ENCODE peak calls at places on chromosome 10, in eight cellular contexts. E, R, G, W, J, M, I and S are unnamed samples.

GRCh38 chr10:125189162-125189561 is 28.8 kb upstream of the CTBP2 start:
- DNase-seq in I (no peak), G (no peak), M (no peak), R (no peak), W (no peak), E (no peak), J (no peak), S (no peak)

GRCh38 chr10:102322914-102323313 is 72.6 kb upstream of the NFKB2 start:
- DNase-seq in E (no peak), M (no peak), J (no peak), W (no peak), G (peak; percentile 48), I (no peak), R (no peak), S (no peak)

GRCh38 chr10:11612004-11613001 is 853 bp upstream of the USP6NL start:
- DNase-seq in G (no peak), I (no peak), E (peak; percentile 4), J (no peak), W (no peak), R (no peak), M (no peak), S (no peak)

GRCh38 chr10:78365711-78366110 is 332.0 kb downstream of the RPS24 start:
- DNase-seq in E (no peak), W (no peak), G (no peak), M (no peak), R (no peak), J (no peak), I (no peak), S (no peak)

GRCh38 chr10:76559889-76560215 is 1077.8 kb downstream of the KCNMA1 start:
- DNase-seq in M (no peak), J (no peak), I (no peak), G (peak; percentile 34), W (no peak), E (no peak), R (no peak), S (no peak)

GRCh38 chr10:32179836-32180235 is 123.6 kb upstream of the KIF5B start:
- DNase-seq in I (no peak), E (no peak), G (peak; percentile 35), W (no peak), R (no peak), M (no peak), J (no peak), S (no peak)

GRCh38 chr10:57979986-57980385 is 287.7 kb downstream of the IPMK start:
- DNase-seq in J (no peak), W (no peak), G (no peak), E (peak; percentile 19), R (no peak), I (no peak), M (no peak), S (no peak)

GRCh38 chr10:112258407-112258806 is 24.8 kb upstream of the TECTB start:
- DNase-seq in I (no peak), R (no peak), E (no peak), G (no peak), W (no peak), M (no peak), J (no peak), S (no peak)

GRCh38 chr10:101588879-101589278 is 758 bp downstream of the DPCD start:
- DNase-seq in I (no peak), M (no peak), G (peak; percentile 24), R (no peak), W (no peak), J (no peak), E (peak; percentile 59), S (no peak)

GRCh38 chr10:106857213-106857612 is 307.3 kb downstream of the SORCS1 start:
- DNase-seq in R (no peak), J (no peak), I (no peak), M (no peak), G (no peak), W (no peak), E (no peak), S (no peak)

GRCh38 chr10:76643465-76643864 is 994.1 kb downstream of the KCNMA1 start:
- DNase-seq in E (no peak), I (no peak), G (no peak), J (no peak), R (no peak), W (peak; percentile 29), M (peak; percentile 57), S (no peak)

GRCh38 chr10:52923520-52923919 is 150.9 kb upstream of the MBL2 start:
- DNase-seq in W (no peak), E (no peak), G (no peak), J (no peak), R (no peak), M (no peak), I (no peak), S (no peak)

GRCh38 chr10:21873198-21873597 is 130.3 kb downstream of the DNAJC1 start:
- DNase-seq in J (no peak), W (no peak), R (no peak), I (no peak), E (no peak), G (no peak), M (no peak), S (no peak)

GRCh38 chr10:50928190-50928552 is 42.7 kb upstream of the A1CF start:
- DNase-seq in M (no peak), I (no peak), R (no peak), G (no peak), W (no peak), E (no peak), J (no peak), S (no peak)

GRCh38 chr10:62264126-62264525 is 4.5 kb downstream of the RTKN2 start:
- DNase-seq in W (no peak), R (peak; percentile 17), M (no peak), I (no peak), J (no peak), E (no peak), G (no peak), S (no peak)

GRCh38 chr10:124273141-124273540 is 145.6 kb downstream of the OAT start:
- DNase-seq in E (no peak), J (no peak), I (no peak), G (no peak), R (no peak), M (no peak), W (no peak), S (no peak)

GRCh38 chr10:132187421-132188138 is 832 bp downstream of the DPYSL4 start:
- DNase-seq in G (no peak), W (no peak), J (peak; percentile 63), I (no peak), M (no peak), E (no peak), R (no peak), S (no peak)

GRCh38 chr10:43852141-43852540 is 203.5 kb upstream of the ZNF32 start:
- DNase-seq in W (no peak), J (no peak), I (no peak), M (no peak), R (no peak), G (no peak), E (no peak), S (no peak)

GRCh38 chr10:128080641-128081040 is 45.6 kb downstream of the MKI67 start:
- DNase-seq in J (no peak), G (no peak), M (no peak), I (no peak), W (no peak), R (no peak), E (no peak), S (no peak)

GRCh38 chr10:100621360-100622205 is 85.8 kb downstream of the HIF1AN start:
- DNase-seq in M (no peak), E (no peak), I (no peak), W (no peak), R (no peak), J (no peak), G (peak; percentile 20), S (no peak)

GRCh38 chr10:1123972-1124371 is 67.8 kb downstream of the WDR37 start:
- DNase-seq in J (no peak), E (no peak), G (no peak), W (no peak), R (no peak), I (no peak), M (no peak), S (no peak)

GRCh38 chr10:126259883-126260282 is 128.4 kb downstream of the ADAM12 start:
- DNase-seq in G (no peak), W (no peak), J (no peak), E (peak; percentile 32), M (no peak), I (no peak), R (no peak), S (no peak)

GRCh38 chr10:26391701-26392695 is 46.1 kb upstream of the APBB1IP start:
- DNase-seq in E (no peak), M (peak; percentile 43), J (peak; percentile 25), I (no peak), W (peak; percentile 15), R (no peak), G (no peak), S (no peak)

GRCh38 chr10:29955308-29955935 is 104.0 kb downstream of the JCAD start:
- DNase-seq in E (peak; percentile 61), I (no peak), G (peak; percentile 40), W (no peak), M (no peak), R (no peak), J (no peak), S (no peak)